ENCODE peak calls at places on chromosomes 4 and X, in four cellular contexts. V is HepG2, G is K562, M is GM12878. F is an unnamed sample.

GRCh38 chrX:22338740-22339139 is 66.0 kb downstream of the CBLL2 start:
- DNase-seq in V (no peak), G (no peak), M (no peak), F (no peak)

GRCh38 chr4:43374352-43374751 is 481.8 kb downstream of the GRXCR1 start:
- DNase-seq in V (peak), G (no peak), M (no peak), F (no peak)

GRCh38 chr4:139142097-139142496 is 34.9 kb downstream of the ELF2 start:
- DNase-seq in V (no peak), G (no peak), M (peak), F (no peak)

GRCh38 chr4:69489856-69490255 is 5.8 kb downstream of the UGT2B4 start:
- DNase-seq in V (no peak), G (no peak), M (no peak), F (no peak)

GRCh38 chrX:38516196-38516595 is 45.1 kb upstream of the TSPAN7 start:
- DNase-seq in V (no peak), G (no peak), M (no peak), F (no peak)

GRCh38 chr4:44674471-44674870 is 3.7 kb upstream of the GUF1 start:
- DNase-seq in V (no peak), G (no peak), M (no peak), F (no peak)

GRCh38 chr4:184937745-184938144 is 80.5 kb upstream of the HELT start:
- DNase-seq in V (no peak), G (no peak), M (no peak), F (no peak)

GRCh38 chr4:128452415-128452814 is 164.8 kb upstream of the PGRMC2 start:
- DNase-seq in V (no peak), G (no peak), M (no peak), F (no peak)

GRCh38 chr4:67545996-67546356 is 673 bp upstream of the CENPC start:
- DNase-seq in V (no peak), G (no peak), M (no peak), F (no peak)

GRCh38 chrX:19479458-19479857 is 35.9 kb downstream of the MAP3K15 start:
- DNase-seq in V (peak), G (no peak), M (no peak), F (no peak)

GRCh38 chrX:63652086-63652775 is 132.8 kb downstream of the ARHGEF9 start:
- DNase-seq in V (no peak), G (no peak), M (no peak), F (no peak)

GRCh38 chr4:984336-985054 is 2.3 kb upstream of the IDUA start:
- DNase-seq in V (no peak), G (no peak), M (no peak), F (no peak)

GRCh38 chrX:114841051-114841450 is 176.4 kb downstream of the IL13RA2 start:
- DNase-seq in V (no peak), G (no peak), M (no peak), F (no peak)

GRCh38 chr4:99404595-99405287 is 30.4 kb downstream of the ADH7 start:
- DNase-seq in V (no peak), G (no peak), M (peak), F (peak)

GRCh38 chr4:8589831-8590545 is 2.6 kb upstream of the CPZ start:
- DNase-seq in V (no peak), G (no peak), M (no peak), F (no peak)

GRCh38 chr4:73752424-73752823 is 12.1 kb downstream of the CXCL8 start:
- DNase-seq in V (no peak), G (no peak), M (no peak), F (no peak)

GRCh38 chrX:132836471-132836870 is 122.0 kb downstream of the HS6ST2 start:
- DNase-seq in V (no peak), G (no peak), M (no peak), F (no peak)

GRCh38 chr4:41751325-41752061 is 3.0 kb upstream of the PHOX2B start:
- DNase-seq in V (no peak), G (peak), M (no peak), F (no peak)

GRCh38 chr4:165138843-165139242 is 26.2 kb upstream of the TMEM192 start:
- DNase-seq in V (no peak), G (no peak), M (no peak), F (no peak)

GRCh38 chr4:165133150-165133549 is 20.5 kb upstream of the TMEM192 start:
- DNase-seq in V (no peak), G (no peak), M (no peak), F (no peak)

GRCh38 chr4:165131247-165131832 is 18.7 kb upstream of the TMEM192 start:
- DNase-seq in V (peak), G (peak), M (peak), F (peak)

GRCh38 chr4:165136529-165136928 is 23.9 kb upstream of the TMEM192 start:
- DNase-seq in V (no peak), G (no peak), M (no peak), F (no peak)

GRCh38 chr4:165137205-165137604 is 24.5 kb upstream of the TMEM192 start:
- DNase-seq in V (no peak), G (no peak), M (no peak), F (no peak)
- TF ChIP-seq SRF in V (no peak), G (no peak), M (no peak), F (no peak)

GRCh38 chr4:71069063-71069462 is 75.6 kb downstream of the DCK start:
- DNase-seq in V (no peak), G (no peak), M (no peak), F (no peak)

GRCh38 chr4:71070015-71070414 is 76.6 kb downstream of the DCK start:
- DNase-seq in V (no peak), G (no peak), M (no peak), F (no peak)

DNA sequence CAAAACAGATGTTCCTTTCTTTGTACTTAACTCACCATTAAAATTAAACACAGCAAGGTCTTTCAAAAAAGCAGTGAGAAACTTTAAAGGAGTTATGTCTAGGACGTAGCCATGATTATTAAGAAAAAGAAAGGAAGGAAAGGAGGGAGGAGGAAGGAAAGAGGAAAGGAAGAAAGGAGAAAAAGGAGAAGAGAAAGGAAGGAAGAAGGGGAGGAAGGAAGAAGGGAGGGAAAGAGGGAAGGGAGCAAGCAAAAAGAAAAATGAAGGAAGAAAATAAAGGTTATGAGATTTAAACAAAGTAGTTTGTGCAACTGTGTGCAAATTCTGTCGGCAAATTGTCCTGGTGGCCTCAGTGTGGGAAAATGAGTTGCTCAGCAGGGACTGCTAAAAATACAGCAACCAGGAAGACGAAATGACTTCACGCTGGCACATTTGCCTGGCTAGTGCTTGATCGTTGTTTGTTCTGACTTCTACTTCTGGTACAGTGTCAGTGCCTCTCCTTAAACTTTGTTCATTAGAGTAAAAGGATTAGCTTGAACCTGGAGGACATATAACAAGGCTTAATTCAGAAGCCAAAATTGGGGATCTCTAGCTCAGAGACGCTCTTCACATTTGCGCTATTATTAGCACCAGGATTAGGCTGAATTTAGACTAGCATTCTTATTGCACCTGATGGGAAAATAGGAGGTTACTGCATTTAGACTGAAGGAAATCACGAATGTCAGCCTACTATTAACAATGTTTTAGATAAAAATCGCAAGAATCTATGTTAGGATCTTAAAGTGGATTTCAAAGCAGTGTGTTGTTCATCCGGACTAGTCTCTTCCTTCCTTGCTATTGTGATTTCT is 81.2 kb downstream of the DCK start:
- DNase-seq in V (no peak), G (no peak), M (no peak), F (no peak)
- TF ChIP-seq ZBTB33 in V (no peak), G (no peak), M (no peak), F (no peak)

GRCh38 chr4:17492058-17492741 is 19.7 kb downstream of the QDPR start:
- DNase-seq in V (no peak), G (no peak), M (no peak), F (no peak)
- TF ChIP-seq MAX in V (no peak), G (no peak), M (no peak), F (no peak)

GRCh38 chr4:169657470-169658107 is 37.2 kb downstream of the CLCN3 start:
- DNase-seq in V (no peak), G (no peak), M (no peak), F (no peak)
- TF ChIP-seq SRF in V (no peak), G (no peak), M (no peak), F (no peak)

DNA sequence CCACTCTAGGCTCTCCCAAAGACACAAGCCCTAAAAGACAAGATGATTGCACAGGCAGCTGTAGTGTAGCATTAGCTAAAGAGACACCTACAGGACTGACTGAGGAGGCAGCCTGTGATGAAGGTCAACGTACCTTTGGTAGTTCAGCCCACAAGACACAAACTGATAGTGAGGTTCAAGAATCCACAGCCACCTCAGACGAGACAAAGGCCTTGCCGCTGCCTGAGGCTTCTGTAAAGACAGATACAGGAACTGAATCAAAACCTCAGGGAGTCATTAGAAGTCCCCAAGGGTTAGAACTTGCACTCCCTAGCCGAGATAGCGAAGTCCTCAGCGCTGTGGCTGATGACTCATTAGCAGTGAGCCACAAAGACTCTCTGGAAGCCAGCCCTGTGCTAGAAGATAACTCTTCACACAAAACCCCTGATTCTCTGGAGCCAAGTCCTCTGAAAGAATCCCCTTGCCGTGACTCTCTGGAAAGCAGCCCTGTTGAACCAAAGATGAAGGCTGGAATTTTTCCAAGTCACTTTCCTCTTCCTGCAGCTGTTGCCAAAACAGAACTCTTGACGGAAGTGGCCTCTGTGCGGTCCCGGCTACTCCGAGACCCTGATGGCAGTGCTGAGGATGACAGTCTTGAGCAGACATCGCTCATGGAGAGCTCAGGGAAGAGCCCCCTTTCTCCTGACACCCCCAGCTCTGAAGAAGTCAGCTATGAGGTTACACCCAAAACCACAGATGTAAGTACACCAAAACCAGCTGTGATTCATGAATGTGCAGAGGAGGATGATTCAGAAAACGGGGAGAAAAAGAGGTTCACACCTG is 306.3 kb downstream of the ANK2 start:
- DNase-seq in V (no peak), G (peak), M (peak), F (peak)
- TF ChIP-seq ZBTB33 in V (no peak), G (no peak), M (no peak), F (peak)

GRCh38 chr4:94127707-94128328 is 79.8 kb upstream of the SMARCAD1 start:
- DNase-seq in V (peak), G (peak), M (no peak), F (peak)
- TF ChIP-seq MAX in V (no peak), G (no peak), M (no peak), F (no peak)

DNA sequence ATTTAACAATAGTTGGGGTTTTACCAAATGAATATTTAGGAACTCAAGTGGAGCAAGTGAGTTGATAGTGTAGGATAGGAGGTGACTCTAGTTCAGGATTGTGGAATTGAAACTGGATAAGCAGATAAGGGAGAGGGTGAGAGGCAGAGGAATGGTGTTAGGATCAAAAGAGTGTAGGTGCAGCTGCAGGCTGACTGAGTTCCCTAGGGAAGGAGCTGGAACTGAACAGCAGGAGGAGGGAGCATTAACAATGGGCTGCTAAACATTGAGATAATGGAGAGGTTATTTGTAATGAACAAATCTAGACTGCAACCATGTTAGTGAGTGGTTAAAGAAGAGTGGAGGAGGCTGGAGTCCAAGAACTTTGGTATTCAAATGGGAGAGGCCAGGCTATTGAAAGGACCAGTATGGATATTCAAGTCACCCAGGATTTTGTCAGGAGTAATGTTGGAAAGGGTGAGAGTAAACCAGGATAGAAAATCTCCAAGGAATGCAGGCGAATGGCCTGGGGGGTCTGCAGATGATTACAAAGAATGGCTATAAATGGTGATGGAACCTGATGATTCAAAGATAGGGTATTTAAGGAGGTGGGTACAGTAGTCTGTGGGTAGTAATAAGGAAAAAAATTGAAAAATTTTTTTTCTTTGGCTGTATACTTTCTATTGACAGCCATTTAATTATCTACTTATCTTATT is 497.1 kb upstream of the TENM3 start:
- DNase-seq in V (no peak), G (no peak), M (no peak), F (no peak)
- TF ChIP-seq SRF in V (no peak), G (no peak), M (no peak), F (no peak)

DNA sequence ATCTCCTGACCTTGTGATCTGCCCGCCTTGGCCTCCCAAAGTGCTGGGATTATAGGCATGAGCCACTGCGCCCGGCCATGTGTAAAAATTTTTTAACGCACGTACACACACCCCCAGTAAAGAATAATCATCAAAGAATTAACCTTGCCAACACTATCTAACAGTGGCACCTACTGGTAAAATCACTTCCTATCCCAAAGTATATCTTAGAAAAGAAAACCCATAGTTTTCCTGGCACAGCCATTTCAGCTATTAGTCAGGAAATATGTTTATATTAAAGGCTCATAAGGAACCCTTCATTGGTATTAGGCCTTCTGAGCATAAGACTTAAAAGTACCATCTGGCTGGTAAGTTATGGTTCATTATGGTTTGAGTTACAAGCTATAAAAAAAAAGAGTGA is 14.1 kb downstream of the S100G start:
- DNase-seq in V (no peak), G (no peak), M (no peak), F (no peak)
- TF ChIP-seq ZBTB33 in V (no peak), G (no peak), M (no peak), F (no peak)

GRCh38 chrX:108122748-108123147 is 31.2 kb downstream of the ATG4A start:
- DNase-seq in V (no peak), G (no peak), M (no peak), F (no peak)
- TF ChIP-seq MAX in V (no peak), G (no peak), M (no peak), F (no peak)

GRCh38 chr4:71602271-71602890 is 181.5 kb downstream of the GC start:
- DNase-seq in V (no peak), G (no peak), M (no peak), F (no peak)
- TF ChIP-seq SRF in V (no peak), G (no peak), M (no peak), F (no peak)